ENCODE peak calls at places on chromosome 3, in four cellular contexts. One of them, this sample, is unnamed.

GRCh38 chr3:43477600-43477999 is 144.2 kb downstream of the ANO10 start:
- DNase-seq in K562: no peak
- DNase-seq in GM12878: no peak
- DNase-seq in HepG2: no peak
- DNase-seq in this sample: no peak

GRCh38 chr3:8937064-8938020 is 25.9 kb downstream of the RAD18 start:
- DNase-seq in HepG2: peak; percentile 6
- DNase-seq in K562: no peak
- DNase-seq in GM12878: no peak
- DNase-seq in this sample: peak; percentile 57

GRCh38 chr3:54988302-54989022 is 60.6 kb upstream of the LRTM1 start:
- DNase-seq in K562: no peak
- DNase-seq in HepG2: no peak
- DNase-seq in GM12878: no peak
- DNase-seq in this sample: no peak

GRCh38 chr3:111845996-111846395 is 13.1 kb upstream of the PHLDB2 start:
- DNase-seq in K562: no peak
- DNase-seq in HepG2: no peak
- DNase-seq in GM12878: no peak
- DNase-seq in this sample: no peak

GRCh38 chr3:40847571-40847992 is 322.8 kb downstream of the ZNF621 start:
- DNase-seq in GM12878: no peak
- DNase-seq in HepG2: peak; percentile 29
- DNase-seq in K562: no peak
- DNase-seq in this sample: no peak

GRCh38 chr3:66997560-66998074 is 490 bp upstream of the KBTBD8 start:
- DNase-seq in K562: peak; percentile 31
- DNase-seq in HepG2: no peak
- DNase-seq in GM12878: no peak
- DNase-seq in this sample: no peak

GRCh38 chr3:171110715-171111114 is 84.2 kb upstream of the SLC2A2 start:
- DNase-seq in K562: no peak
- DNase-seq in HepG2: no peak
- DNase-seq in GM12878: no peak
- DNase-seq in this sample: no peak

GRCh38 chr3:186060222-186060621 is 48.7 kb downstream of the ETV5 start:
- DNase-seq in K562: no peak
- DNase-seq in GM12878: peak; percentile 40
- DNase-seq in HepG2: no peak
- DNase-seq in this sample: no peak

GRCh38 chr3:110995461-110996226 is 76.0 kb upstream of the NECTIN3 start:
- DNase-seq in HepG2: peak; percentile 58
- DNase-seq in K562: no peak
- DNase-seq in GM12878: no peak
- DNase-seq in this sample: peak; percentile 7

GRCh38 chr3:69819283-69819682 is 80.0 kb downstream of the MITF start:
- DNase-seq in GM12878: no peak
- DNase-seq in HepG2: no peak
- DNase-seq in K562: no peak
- DNase-seq in this sample: no peak

GRCh38 chr3:42556089-42556632 is 25.6 kb downstream of the SEC22C start:
- DNase-seq in HepG2: no peak
- DNase-seq in GM12878: no peak
- DNase-seq in K562: no peak
- DNase-seq in this sample: no peak

GRCh38 chr3:148030975-148031374 is 621.8 kb downstream of the ZIC1 start:
- DNase-seq in HepG2: no peak
- DNase-seq in K562: no peak
- DNase-seq in GM12878: no peak
- DNase-seq in this sample: no peak

GRCh38 chr3:113057117-113057516 is 66.3 kb downstream of the GTPBP8 start:
- DNase-seq in GM12878: peak; percentile 49
- DNase-seq in HepG2: no peak
- DNase-seq in K562: no peak
- DNase-seq in this sample: no peak

GRCh38 chr3:188974856-188975611 is 196.7 kb upstream of the TPRG1 start:
- DNase-seq in K562: no peak
- DNase-seq in GM12878: no peak
- DNase-seq in HepG2: no peak
- DNase-seq in this sample: no peak

GRCh38 chr3:17025594-17026139 is 140.9 kb downstream of the PLCL2 start:
- DNase-seq in GM12878: no peak
- DNase-seq in HepG2: no peak
- DNase-seq in K562: no peak
- DNase-seq in this sample: no peak

GRCh38 chr3:132418916-132419315 is 1.6 kb downstream of the DNAJC13 start:
- DNase-seq in K562: no peak
- DNase-seq in GM12878: no peak
- DNase-seq in HepG2: no peak
- DNase-seq in this sample: no peak

GRCh38 chr3:174208161-174208560 is 651.0 kb upstream of the NAALADL2 start:
- DNase-seq in HepG2: no peak
- DNase-seq in GM12878: no peak
- DNase-seq in K562: no peak
- DNase-seq in this sample: no peak

GRCh38 chr3:19888428-19889152 is 45.4 kb downstream of the EFHB start:
- DNase-seq in GM12878: no peak
- DNase-seq in HepG2: no peak
- DNase-seq in K562: no peak
- DNase-seq in this sample: peak; percentile 19

GRCh38 chr3:110773413-110773954 is 298.1 kb upstream of the NECTIN3 start:
- DNase-seq in K562: no peak
- DNase-seq in HepG2: peak; percentile 99
- DNase-seq in GM12878: no peak
- DNase-seq in this sample: peak; percentile 81

GRCh38 chr3:149317072-149317471 is 16.4 kb downstream of the TM4SF18 start:
- DNase-seq in K562: no peak
- DNase-seq in GM12878: no peak
- DNase-seq in HepG2: no peak
- DNase-seq in this sample: no peak

GRCh38 chr3:58383904-58384303 is 49.7 kb downstream of the PDHB start:
- DNase-seq in HepG2: no peak
- DNase-seq in GM12878: no peak
- DNase-seq in K562: no peak
- DNase-seq in this sample: no peak

GRCh38 chr3:10666621-10667020 is 149.4 kb upstream of the SLC6A11 start:
- DNase-seq in HepG2: no peak
- DNase-seq in K562: no peak
- DNase-seq in GM12878: no peak
- DNase-seq in this sample: no peak

GRCh38 chr3:129399895-129400357 is 28.5 kb downstream of the EFCAB12 start:
- DNase-seq in HepG2: no peak
- DNase-seq in K562: no peak
- DNase-seq in GM12878: no peak
- DNase-seq in this sample: peak; percentile 53

GRCh38 chr3:58530354-58530865 is 6.6 kb downstream of the ACOX2 start:
- DNase-seq in HepG2: no peak
- DNase-seq in K562: no peak
- DNase-seq in GM12878: no peak
- DNase-seq in this sample: no peak

GRCh38 chr3:196788509-196788908 is 48.9 kb downstream of the PAK2 start:
- DNase-seq in K562: no peak
- DNase-seq in HepG2: no peak
- DNase-seq in GM12878: no peak
- DNase-seq in this sample: no peak

GRCh38 chr3:184651945-184652344 is 59.9 kb downstream of the MAGEF1 start:
- DNase-seq in GM12878: no peak
- DNase-seq in HepG2: no peak
- DNase-seq in K562: no peak
- DNase-seq in this sample: no peak

GRCh38 chr3:110811050-110811449 is 260.6 kb upstream of the NECTIN3 start:
- DNase-seq in K562: no peak
- DNase-seq in HepG2: peak; percentile 23
- DNase-seq in GM12878: no peak
- DNase-seq in this sample: no peak

GRCh38 chr3:126465928-126466564 is 9.6 kb downstream of the ZXDC start:
- DNase-seq in HepG2: no peak
- DNase-seq in K562: no peak
- DNase-seq in GM12878: no peak
- DNase-seq in this sample: no peak

GRCh38 chr3:126464494-126464893 is 11.2 kb downstream of the ZXDC start:
- DNase-seq in GM12878: no peak
- DNase-seq in K562: no peak
- DNase-seq in HepG2: no peak
- DNase-seq in this sample: no peak

GRCh38 chr3:126463521-126463920 is 12.2 kb downstream of the ZXDC start:
- DNase-seq in GM12878: no peak
- DNase-seq in HepG2: no peak
- DNase-seq in K562: no peak
- DNase-seq in this sample: no peak

GRCh38 chr3:126464093-126464492 is 11.6 kb downstream of the ZXDC start:
- DNase-seq in GM12878: no peak
- DNase-seq in HepG2: no peak
- DNase-seq in K562: no peak
- DNase-seq in this sample: no peak

GRCh38 chr3:126464997-126465396 is 10.7 kb downstream of the ZXDC start:
- DNase-seq in HepG2: no peak
- DNase-seq in GM12878: no peak
- DNase-seq in K562: no peak
- DNase-seq in this sample: no peak
- TF ChIP-seq KDM1A in HepG2: no peak
- TF ChIP-seq KDM1A in GM12878: no peak
- TF ChIP-seq KDM1A in K562: no peak
- TF ChIP-seq KDM1A in this sample: no peak

GRCh38 chr3:177519588-177519987 is 322.3 kb upstream of the TBL1XR1 start:
- DNase-seq in GM12878: no peak
- DNase-seq in K562: no peak
- DNase-seq in HepG2: no peak
- DNase-seq in this sample: no peak
- TF ChIP-seq CEBPB in GM12878: no peak
- TF ChIP-seq CEBPB in K562: no peak
- TF ChIP-seq CEBPB in HepG2: no peak
- TF ChIP-seq CEBPB in this sample: no peak

DNA sequence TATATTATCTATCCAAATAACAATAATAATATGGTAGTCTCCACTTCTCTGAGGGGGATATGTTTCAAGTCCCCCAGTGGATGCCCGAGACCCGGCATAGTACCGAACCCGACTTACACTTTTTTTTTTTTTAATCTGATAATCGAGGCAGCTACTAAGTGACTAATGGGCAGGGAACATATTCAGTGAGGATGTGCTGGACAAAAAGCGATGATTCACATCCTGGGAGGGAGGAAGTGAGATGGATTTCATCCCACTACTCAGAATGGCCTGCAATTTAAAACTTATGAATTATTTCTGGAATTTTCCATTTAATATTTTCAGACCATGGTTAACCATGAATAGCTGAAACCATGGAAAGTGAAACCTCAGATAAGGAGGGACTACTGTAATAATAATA is 49.5 kb upstream of the SELENOK start:
- DNase-seq in K562: no peak
- DNase-seq in GM12878: no peak
- DNase-seq in HepG2: no peak
- DNase-seq in this sample: no peak
- TF ChIP-seq BHLHE40 in K562: no peak
- TF ChIP-seq BHLHE40 in GM12878: no peak
- TF ChIP-seq BHLHE40 in HepG2: no peak
- TF ChIP-seq BHLHE40 in this sample: no peak

GRCh38 chr3:120855665-120856437 is 52.2 kb upstream of the STXBP5L start:
- DNase-seq in HepG2: no peak
- DNase-seq in GM12878: no peak
- DNase-seq in K562: no peak
- DNase-seq in this sample: peak; percentile 41
- TF ChIP-seq KDM1A in HepG2: no peak
- TF ChIP-seq KDM1A in GM12878: no peak
- TF ChIP-seq KDM1A in K562: no peak
- TF ChIP-seq KDM1A in this sample: no peak

DNA sequence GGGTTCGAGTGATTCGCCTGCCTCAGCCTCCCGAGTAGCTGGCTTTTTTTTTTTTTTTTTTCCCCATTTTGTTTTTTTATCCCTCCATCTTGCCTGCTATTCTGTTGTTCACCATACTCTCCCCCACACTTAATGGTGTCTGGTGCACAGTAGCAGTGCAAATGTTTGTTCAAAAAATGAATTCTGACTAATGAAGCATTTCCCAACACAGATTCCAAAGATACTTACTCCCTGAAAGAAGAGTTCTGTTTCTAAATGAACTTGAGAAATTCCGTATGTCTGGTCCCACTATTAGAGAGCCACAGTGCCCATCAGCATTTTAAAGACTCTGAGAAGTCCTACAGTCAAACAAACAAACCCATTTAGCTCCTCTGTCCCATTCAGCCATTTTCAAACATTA is 9.5 kb downstream of the EDEM1 start:
- DNase-seq in K562: no peak
- DNase-seq in GM12878: no peak
- DNase-seq in HepG2: no peak
- DNase-seq in this sample: no peak
- TF ChIP-seq CEBPB in K562: no peak
- TF ChIP-seq CEBPB in GM12878: no peak
- TF ChIP-seq CEBPB in HepG2: no peak
- TF ChIP-seq CEBPB in this sample: no peak

DNA sequence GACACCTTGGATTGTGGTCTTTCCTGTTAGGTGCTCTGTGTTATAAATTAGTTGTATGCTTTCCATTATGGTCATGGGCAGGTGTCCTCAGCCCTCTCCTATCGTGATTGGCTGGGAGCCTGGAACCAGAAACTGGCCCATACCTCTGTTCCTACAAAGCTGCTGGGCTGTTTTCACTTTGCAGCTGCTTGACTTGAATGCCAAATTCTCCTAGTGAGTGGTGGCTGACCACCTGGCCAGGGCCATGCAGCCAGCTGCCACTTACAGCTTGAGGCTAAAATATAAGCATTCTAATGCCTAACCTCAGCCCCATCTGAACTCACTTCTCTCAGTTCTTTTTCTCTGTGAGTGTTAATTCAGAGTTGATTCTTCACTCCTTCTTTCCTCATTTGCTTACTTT is 239.3 kb upstream of the GBE1 start:
- DNase-seq in GM12878: no peak
- DNase-seq in K562: no peak
- DNase-seq in HepG2: no peak
- DNase-seq in this sample: no peak
- TF ChIP-seq BHLHE40 in GM12878: no peak
- TF ChIP-seq BHLHE40 in K562: no peak
- TF ChIP-seq BHLHE40 in HepG2: no peak
- TF ChIP-seq BHLHE40 in this sample: no peak

GRCh38 chr3:127012091-127012490 is 29.2 kb downstream of the PLXNA1 start:
- DNase-seq in K562: no peak
- DNase-seq in HepG2: no peak
- DNase-seq in GM12878: no peak
- DNase-seq in this sample: no peak
- TF ChIP-seq KDM1A in K562: no peak
- TF ChIP-seq KDM1A in HepG2: no peak
- TF ChIP-seq KDM1A in GM12878: no peak
- TF ChIP-seq KDM1A in this sample: no peak

This sample was measured in A549.